ENCODE peak calls at places on chromosomes 16 and 17, in ten cellular contexts. One of them, this sample, is unnamed.

GRCh38 chr16:49663081-49664057 is 192.5 kb downstream of the ZNF423 start:
- DNase-seq in EL: no peak
- DNase-seq in left ventricle myocardium inferior: peak
- DNase-seq in chondrocyte: no peak
- DNase-seq in hepatic stellate cell: peak
- DNase-seq in activated T-helper 1 cell treated with anti-CD3 and anti-CD28 coated beads, Interleukin-12 subunit alpha, Interleukin-12 subunit beta, Interleukin-2, Interleukin-4 antibody, amounts not matched to agents 30 ng/mL and 10 ng/mL and 1 ng/mL, durations not matched to agents 14 hours and 24 hours and 36 hours: no peak
- DNase-seq in globus pallidus: no peak
- DNase-seq in T-helper 1 cell: no peak
- DNase-seq in activated CD4-positive, alpha-beta T cell treated with anti-CD3 and anti-CD28 coated beads for 24 hours: no peak
- DNase-seq in transverse colon: peak
- DNase-seq in this sample: no peak

GRCh38 chr16:74501484-74502479 is 80.5 kb upstream of the CLEC18B start:
- DNase-seq in transverse colon: no peak
- DNase-seq in activated T-helper 1 cell treated with anti-CD3 and anti-CD28 coated beads, Interleukin-12 subunit alpha, Interleukin-12 subunit beta, Interleukin-2, Interleukin-4 antibody, amounts not matched to agents 30 ng/mL and 10 ng/mL and 1 ng/mL, durations not matched to agents 14 hours and 24 hours and 36 hours: no peak
- DNase-seq in globus pallidus: peak
- DNase-seq in left ventricle myocardium inferior: no peak
- DNase-seq in hepatic stellate cell: no peak
- DNase-seq in chondrocyte: no peak
- DNase-seq in T-helper 1 cell: no peak
- DNase-seq in activated CD4-positive, alpha-beta T cell treated with anti-CD3 and anti-CD28 coated beads for 24 hours: no peak
- DNase-seq in EL: no peak
- DNase-seq in this sample: no peak

GRCh38 chr17:77286641-77287431 is 146.1 kb downstream of the SEC14L1 start:
- DNase-seq in globus pallidus: no peak
- DNase-seq in T-helper 1 cell: no peak
- DNase-seq in EL: peak
- DNase-seq in transverse colon: peak
- DNase-seq in chondrocyte: no peak
- DNase-seq in activated CD4-positive, alpha-beta T cell treated with anti-CD3 and anti-CD28 coated beads for 24 hours: no peak
- DNase-seq in left ventricle myocardium inferior: peak
- DNase-seq in hepatic stellate cell: peak
- DNase-seq in activated T-helper 1 cell treated with anti-CD3 and anti-CD28 coated beads, Interleukin-12 subunit alpha, Interleukin-12 subunit beta, Interleukin-2, Interleukin-4 antibody, amounts not matched to agents 30 ng/mL and 10 ng/mL and 1 ng/mL, durations not matched to agents 14 hours and 24 hours and 36 hours: no peak
- DNase-seq in this sample: no peak

GRCh38 chr17:49843774-49844350 is 4.0 kb downstream of the TAC4 start:
- DNase-seq in activated CD4-positive, alpha-beta T cell treated with anti-CD3 and anti-CD28 coated beads for 24 hours: peak
- DNase-seq in T-helper 1 cell: no peak
- DNase-seq in hepatic stellate cell: no peak
- DNase-seq in transverse colon: no peak
- DNase-seq in activated T-helper 1 cell treated with anti-CD3 and anti-CD28 coated beads, Interleukin-12 subunit alpha, Interleukin-12 subunit beta, Interleukin-2, Interleukin-4 antibody, amounts not matched to agents 30 ng/mL and 10 ng/mL and 1 ng/mL, durations not matched to agents 14 hours and 24 hours and 36 hours: no peak
- DNase-seq in globus pallidus: no peak
- DNase-seq in EL: no peak
- DNase-seq in chondrocyte: no peak
- DNase-seq in left ventricle myocardium inferior: no peak
- DNase-seq in this sample: no peak

GRCh38 chr17:17833664-17834357 is 3.0 kb downstream of the SREBF1 start:
- DNase-seq in left ventricle myocardium inferior: no peak
- DNase-seq in transverse colon: no peak
- DNase-seq in T-helper 1 cell: no peak
- DNase-seq in hepatic stellate cell: no peak
- DNase-seq in activated T-helper 1 cell treated with anti-CD3 and anti-CD28 coated beads, Interleukin-12 subunit alpha, Interleukin-12 subunit beta, Interleukin-2, Interleukin-4 antibody, amounts not matched to agents 30 ng/mL and 10 ng/mL and 1 ng/mL, durations not matched to agents 14 hours and 24 hours and 36 hours: no peak
- DNase-seq in EL: no peak
- DNase-seq in globus pallidus: no peak
- DNase-seq in chondrocyte: no peak
- DNase-seq in activated CD4-positive, alpha-beta T cell treated with anti-CD3 and anti-CD28 coated beads for 24 hours: no peak
- DNase-seq in this sample: no peak

GRCh38 chr17:37752482-37752881 is 7.6 kb upstream of the HNF1B start:
- DNase-seq in activated CD4-positive, alpha-beta T cell treated with anti-CD3 and anti-CD28 coated beads for 24 hours: no peak
- DNase-seq in EL: peak
- DNase-seq in chondrocyte: no peak
- DNase-seq in hepatic stellate cell: no peak
- DNase-seq in globus pallidus: no peak
- DNase-seq in T-helper 1 cell: no peak
- DNase-seq in left ventricle myocardium inferior: no peak
- DNase-seq in activated T-helper 1 cell treated with anti-CD3 and anti-CD28 coated beads, Interleukin-12 subunit alpha, Interleukin-12 subunit beta, Interleukin-2, Interleukin-4 antibody, amounts not matched to agents 30 ng/mL and 10 ng/mL and 1 ng/mL, durations not matched to agents 14 hours and 24 hours and 36 hours: no peak
- DNase-seq in transverse colon: no peak
- DNase-seq in this sample: no peak

GRCh38 chr16:53893731-53894435 is 189.9 kb downstream of the FTO start:
- DNase-seq in activated T-helper 1 cell treated with anti-CD3 and anti-CD28 coated beads, Interleukin-12 subunit alpha, Interleukin-12 subunit beta, Interleukin-2, Interleukin-4 antibody, amounts not matched to agents 30 ng/mL and 10 ng/mL and 1 ng/mL, durations not matched to agents 14 hours and 24 hours and 36 hours: no peak
- DNase-seq in EL: peak
- DNase-seq in transverse colon: peak
- DNase-seq in globus pallidus: no peak
- DNase-seq in left ventricle myocardium inferior: no peak
- DNase-seq in hepatic stellate cell: peak
- DNase-seq in activated CD4-positive, alpha-beta T cell treated with anti-CD3 and anti-CD28 coated beads for 24 hours: no peak
- DNase-seq in chondrocyte: no peak
- DNase-seq in T-helper 1 cell: no peak
- DNase-seq in this sample: no peak

GRCh38 chr16:61792194-61792904 is 243.9 kb downstream of the CDH8 start:
- DNase-seq in activated T-helper 1 cell treated with anti-CD3 and anti-CD28 coated beads, Interleukin-12 subunit alpha, Interleukin-12 subunit beta, Interleukin-2, Interleukin-4 antibody, amounts not matched to agents 30 ng/mL and 10 ng/mL and 1 ng/mL, durations not matched to agents 14 hours and 24 hours and 36 hours: no peak
- DNase-seq in left ventricle myocardium inferior: no peak
- DNase-seq in globus pallidus: no peak
- DNase-seq in activated CD4-positive, alpha-beta T cell treated with anti-CD3 and anti-CD28 coated beads for 24 hours: no peak
- DNase-seq in chondrocyte: no peak
- DNase-seq in transverse colon: no peak
- DNase-seq in T-helper 1 cell: no peak
- DNase-seq in EL: peak
- DNase-seq in hepatic stellate cell: peak
- DNase-seq in this sample: no peak

GRCh38 chr16:90010676-90011075 is 8.6 kb downstream of the DBNDD1 start:
- DNase-seq in globus pallidus: no peak
- DNase-seq in left ventricle myocardium inferior: no peak
- DNase-seq in chondrocyte: no peak
- DNase-seq in T-helper 1 cell: no peak
- DNase-seq in activated CD4-positive, alpha-beta T cell treated with anti-CD3 and anti-CD28 coated beads for 24 hours: no peak
- DNase-seq in EL: no peak
- DNase-seq in activated T-helper 1 cell treated with anti-CD3 and anti-CD28 coated beads, Interleukin-12 subunit alpha, Interleukin-12 subunit beta, Interleukin-2, Interleukin-4 antibody, amounts not matched to agents 30 ng/mL and 10 ng/mL and 1 ng/mL, durations not matched to agents 14 hours and 24 hours and 36 hours: no peak
- DNase-seq in transverse colon: no peak
- DNase-seq in hepatic stellate cell: no peak
- DNase-seq in this sample: no peak

GRCh38 chr17:63358111-63358839 is 87.8 kb downstream of the CYB561 start:
- DNase-seq in chondrocyte: no peak
- DNase-seq in EL: peak
- DNase-seq in left ventricle myocardium inferior: no peak
- DNase-seq in hepatic stellate cell: peak
- DNase-seq in activated CD4-positive, alpha-beta T cell treated with anti-CD3 and anti-CD28 coated beads for 24 hours: no peak
- DNase-seq in transverse colon: no peak
- DNase-seq in activated T-helper 1 cell treated with anti-CD3 and anti-CD28 coated beads, Interleukin-12 subunit alpha, Interleukin-12 subunit beta, Interleukin-2, Interleukin-4 antibody, amounts not matched to agents 30 ng/mL and 10 ng/mL and 1 ng/mL, durations not matched to agents 14 hours and 24 hours and 36 hours: no peak
- DNase-seq in T-helper 1 cell: no peak
- DNase-seq in globus pallidus: no peak
- DNase-seq in this sample: no peak

GRCh38 chr16:2766430-2767139 is 10.5 kb downstream of the ELOB start:
- DNase-seq in hepatic stellate cell: no peak
- DNase-seq in chondrocyte: no peak
- DNase-seq in EL: no peak
- DNase-seq in left ventricle myocardium inferior: no peak
- DNase-seq in T-helper 1 cell: no peak
- DNase-seq in activated CD4-positive, alpha-beta T cell treated with anti-CD3 and anti-CD28 coated beads for 24 hours: no peak
- DNase-seq in transverse colon: no peak
- DNase-seq in globus pallidus: no peak
- DNase-seq in activated T-helper 1 cell treated with anti-CD3 and anti-CD28 coated beads, Interleukin-12 subunit alpha, Interleukin-12 subunit beta, Interleukin-2, Interleukin-4 antibody, amounts not matched to agents 30 ng/mL and 10 ng/mL and 1 ng/mL, durations not matched to agents 14 hours and 24 hours and 36 hours: no peak
- DNase-seq in this sample: no peak

GRCh38 chr17:74750039-74750326 is 1.6 kb downstream of the NHERF1 start:
- DNase-seq in globus pallidus: no peak
- DNase-seq in hepatic stellate cell: no peak
- DNase-seq in EL: no peak
- DNase-seq in activated CD4-positive, alpha-beta T cell treated with anti-CD3 and anti-CD28 coated beads for 24 hours: no peak
- DNase-seq in transverse colon: no peak
- DNase-seq in T-helper 1 cell: no peak
- DNase-seq in chondrocyte: no peak
- DNase-seq in activated T-helper 1 cell treated with anti-CD3 and anti-CD28 coated beads, Interleukin-12 subunit alpha, Interleukin-12 subunit beta, Interleukin-2, Interleukin-4 antibody, amounts not matched to agents 30 ng/mL and 10 ng/mL and 1 ng/mL, durations not matched to agents 14 hours and 24 hours and 36 hours: no peak
- DNase-seq in left ventricle myocardium inferior: no peak
- DNase-seq in this sample: no peak

GRCh38 chr17:31494259-31495048 is 103.0 kb downstream of the RAB11FIP4 start:
- DNase-seq in transverse colon: peak
- DNase-seq in EL: no peak
- DNase-seq in T-helper 1 cell: no peak
- DNase-seq in chondrocyte: no peak
- DNase-seq in activated CD4-positive, alpha-beta T cell treated with anti-CD3 and anti-CD28 coated beads for 24 hours: no peak
- DNase-seq in hepatic stellate cell: no peak
- DNase-seq in activated T-helper 1 cell treated with anti-CD3 and anti-CD28 coated beads, Interleukin-12 subunit alpha, Interleukin-12 subunit beta, Interleukin-2, Interleukin-4 antibody, amounts not matched to agents 30 ng/mL and 10 ng/mL and 1 ng/mL, durations not matched to agents 14 hours and 24 hours and 36 hours: peak
- DNase-seq in left ventricle myocardium inferior: no peak
- DNase-seq in globus pallidus: no peak
- DNase-seq in this sample: peak

GRCh38 chr16:68234188-68235104 is 1.5 kb downstream of the ESRP2 start:
- DNase-seq in activated T-helper 1 cell treated with anti-CD3 and anti-CD28 coated beads, Interleukin-12 subunit alpha, Interleukin-12 subunit beta, Interleukin-2, Interleukin-4 antibody, amounts not matched to agents 30 ng/mL and 10 ng/mL and 1 ng/mL, durations not matched to agents 14 hours and 24 hours and 36 hours: no peak
- DNase-seq in EL: no peak
- DNase-seq in activated CD4-positive, alpha-beta T cell treated with anti-CD3 and anti-CD28 coated beads for 24 hours: no peak
- DNase-seq in chondrocyte: no peak
- DNase-seq in hepatic stellate cell: no peak
- DNase-seq in T-helper 1 cell: no peak
- DNase-seq in transverse colon: peak
- DNase-seq in left ventricle myocardium inferior: no peak
- DNase-seq in globus pallidus: no peak
- DNase-seq in this sample: no peak

GRCh38 chr17:57423541-57423940 is 167.2 kb downstream of the MSI2 start:
- DNase-seq in globus pallidus: no peak
- DNase-seq in activated T-helper 1 cell treated with anti-CD3 and anti-CD28 coated beads, Interleukin-12 subunit alpha, Interleukin-12 subunit beta, Interleukin-2, Interleukin-4 antibody, amounts not matched to agents 30 ng/mL and 10 ng/mL and 1 ng/mL, durations not matched to agents 14 hours and 24 hours and 36 hours: no peak
- DNase-seq in EL: no peak
- DNase-seq in activated CD4-positive, alpha-beta T cell treated with anti-CD3 and anti-CD28 coated beads for 24 hours: no peak
- DNase-seq in hepatic stellate cell: no peak
- DNase-seq in T-helper 1 cell: no peak
- DNase-seq in transverse colon: no peak
- DNase-seq in left ventricle myocardium inferior: no peak
- DNase-seq in chondrocyte: no peak
- DNase-seq in this sample: no peak

GRCh38 chr17:15744885-15745284 is 12.8 kb downstream of the TBC1D26 start:
- DNase-seq in T-helper 1 cell: no peak
- DNase-seq in globus pallidus: no peak
- DNase-seq in left ventricle myocardium inferior: no peak
- DNase-seq in chondrocyte: no peak
- DNase-seq in activated T-helper 1 cell treated with anti-CD3 and anti-CD28 coated beads, Interleukin-12 subunit alpha, Interleukin-12 subunit beta, Interleukin-2, Interleukin-4 antibody, amounts not matched to agents 30 ng/mL and 10 ng/mL and 1 ng/mL, durations not matched to agents 14 hours and 24 hours and 36 hours: no peak
- DNase-seq in EL: no peak
- DNase-seq in transverse colon: no peak
- DNase-seq in activated CD4-positive, alpha-beta T cell treated with anti-CD3 and anti-CD28 coated beads for 24 hours: no peak
- DNase-seq in hepatic stellate cell: no peak
- DNase-seq in this sample: no peak

GRCh38 chr16:77868478-77868877 is 80.1 kb downstream of the VAT1L start:
- DNase-seq in left ventricle myocardium inferior: no peak
- DNase-seq in hepatic stellate cell: no peak
- DNase-seq in T-helper 1 cell: no peak
- DNase-seq in globus pallidus: no peak
- DNase-seq in activated T-helper 1 cell treated with anti-CD3 and anti-CD28 coated beads, Interleukin-12 subunit alpha, Interleukin-12 subunit beta, Interleukin-2, Interleukin-4 antibody, amounts not matched to agents 30 ng/mL and 10 ng/mL and 1 ng/mL, durations not matched to agents 14 hours and 24 hours and 36 hours: no peak
- DNase-seq in transverse colon: no peak
- DNase-seq in activated CD4-positive, alpha-beta T cell treated with anti-CD3 and anti-CD28 coated beads for 24 hours: no peak
- DNase-seq in EL: no peak
- DNase-seq in chondrocyte: no peak
- DNase-seq in this sample: no peak

GRCh38 chr16:81447383-81448101 is 2.9 kb downstream of the CMIP start:
- DNase-seq in activated CD4-positive, alpha-beta T cell treated with anti-CD3 and anti-CD28 coated beads for 24 hours: no peak
- DNase-seq in chondrocyte: no peak
- DNase-seq in T-helper 1 cell: no peak
- DNase-seq in left ventricle myocardium inferior: no peak
- DNase-seq in EL: no peak
- DNase-seq in globus pallidus: no peak
- DNase-seq in transverse colon: peak
- DNase-seq in activated T-helper 1 cell treated with anti-CD3 and anti-CD28 coated beads, Interleukin-12 subunit alpha, Interleukin-12 subunit beta, Interleukin-2, Interleukin-4 antibody, amounts not matched to agents 30 ng/mL and 10 ng/mL and 1 ng/mL, durations not matched to agents 14 hours and 24 hours and 36 hours: no peak
- DNase-seq in hepatic stellate cell: no peak
- DNase-seq in this sample: no peak

GRCh38 chr16:81106826-81107503 is 10.8 kb upstream of the GCSH start:
- DNase-seq in T-helper 1 cell: no peak
- DNase-seq in left ventricle myocardium inferior: no peak
- DNase-seq in chondrocyte: no peak
- DNase-seq in hepatic stellate cell: no peak
- DNase-seq in EL: no peak
- DNase-seq in globus pallidus: peak
- DNase-seq in transverse colon: no peak
- DNase-seq in activated T-helper 1 cell treated with anti-CD3 and anti-CD28 coated beads, Interleukin-12 subunit alpha, Interleukin-12 subunit beta, Interleukin-2, Interleukin-4 antibody, amounts not matched to agents 30 ng/mL and 10 ng/mL and 1 ng/mL, durations not matched to agents 14 hours and 24 hours and 36 hours: no peak
- DNase-seq in activated CD4-positive, alpha-beta T cell treated with anti-CD3 and anti-CD28 coated beads for 24 hours: no peak
- DNase-seq in this sample: no peak

GRCh38 chr17:1414001-1414574 is 14.1 kb upstream of the YWHAE start:
- DNase-seq in activated CD4-positive, alpha-beta T cell treated with anti-CD3 and anti-CD28 coated beads for 24 hours: no peak
- DNase-seq in T-helper 1 cell: no peak
- DNase-seq in globus pallidus: no peak
- DNase-seq in activated T-helper 1 cell treated with anti-CD3 and anti-CD28 coated beads, Interleukin-12 subunit alpha, Interleukin-12 subunit beta, Interleukin-2, Interleukin-4 antibody, amounts not matched to agents 30 ng/mL and 10 ng/mL and 1 ng/mL, durations not matched to agents 14 hours and 24 hours and 36 hours: no peak
- DNase-seq in left ventricle myocardium inferior: no peak
- DNase-seq in transverse colon: no peak
- DNase-seq in chondrocyte: peak
- DNase-seq in hepatic stellate cell: no peak
- DNase-seq in EL: no peak
- DNase-seq in this sample: no peak

GRCh38 chr17:58956997-58957724 is 149.5 kb downstream of the TRIM37 start:
- DNase-seq in hepatic stellate cell: peak
- DNase-seq in globus pallidus: no peak
- DNase-seq in chondrocyte: no peak
- DNase-seq in transverse colon: no peak
- DNase-seq in EL: peak
- DNase-seq in activated CD4-positive, alpha-beta T cell treated with anti-CD3 and anti-CD28 coated beads for 24 hours: no peak
- DNase-seq in T-helper 1 cell: no peak
- DNase-seq in activated T-helper 1 cell treated with anti-CD3 and anti-CD28 coated beads, Interleukin-12 subunit alpha, Interleukin-12 subunit beta, Interleukin-2, Interleukin-4 antibody, amounts not matched to agents 30 ng/mL and 10 ng/mL and 1 ng/mL, durations not matched to agents 14 hours and 24 hours and 36 hours: no peak
- DNase-seq in left ventricle myocardium inferior: no peak
- DNase-seq in this sample: no peak

GRCh38 chr16:87956169-87956770 is 5.0 kb downstream of the BANP start:
- DNase-seq in chondrocyte: no peak
- DNase-seq in globus pallidus: no peak
- DNase-seq in hepatic stellate cell: no peak
- DNase-seq in EL: peak
- DNase-seq in activated CD4-positive, alpha-beta T cell treated with anti-CD3 and anti-CD28 coated beads for 24 hours: peak
- DNase-seq in activated T-helper 1 cell treated with anti-CD3 and anti-CD28 coated beads, Interleukin-12 subunit alpha, Interleukin-12 subunit beta, Interleukin-2, Interleukin-4 antibody, amounts not matched to agents 30 ng/mL and 10 ng/mL and 1 ng/mL, durations not matched to agents 14 hours and 24 hours and 36 hours: peak
- DNase-seq in transverse colon: peak
- DNase-seq in T-helper 1 cell: peak
- DNase-seq in left ventricle myocardium inferior: peak
- DNase-seq in this sample: peak

GRCh38 chr16:73095885-73096341 is 48.0 kb upstream of the ZFHX3 start:
- DNase-seq in EL: no peak
- DNase-seq in activated T-helper 1 cell treated with anti-CD3 and anti-CD28 coated beads, Interleukin-12 subunit alpha, Interleukin-12 subunit beta, Interleukin-2, Interleukin-4 antibody, amounts not matched to agents 30 ng/mL and 10 ng/mL and 1 ng/mL, durations not matched to agents 14 hours and 24 hours and 36 hours: no peak
- DNase-seq in left ventricle myocardium inferior: no peak
- DNase-seq in chondrocyte: no peak
- DNase-seq in T-helper 1 cell: no peak
- DNase-seq in activated CD4-positive, alpha-beta T cell treated with anti-CD3 and anti-CD28 coated beads for 24 hours: no peak
- DNase-seq in hepatic stellate cell: peak
- DNase-seq in transverse colon: no peak
- DNase-seq in globus pallidus: no peak
- DNase-seq in this sample: no peak

GRCh38 chr17:50507871-50508572 is at the start of gene MYCBPAP:
- DNase-seq in left ventricle myocardium inferior: peak
- DNase-seq in EL: peak
- DNase-seq in activated CD4-positive, alpha-beta T cell treated with anti-CD3 and anti-CD28 coated beads for 24 hours: peak
- DNase-seq in T-helper 1 cell: peak
- DNase-seq in activated T-helper 1 cell treated with anti-CD3 and anti-CD28 coated beads, Interleukin-12 subunit alpha, Interleukin-12 subunit beta, Interleukin-2, Interleukin-4 antibody, amounts not matched to agents 30 ng/mL and 10 ng/mL and 1 ng/mL, durations not matched to agents 14 hours and 24 hours and 36 hours: peak
- DNase-seq in transverse colon: peak
- DNase-seq in globus pallidus: peak
- DNase-seq in hepatic stellate cell: peak
- DNase-seq in chondrocyte: peak
- DNase-seq in this sample: peak

This sample was measured in naive thymus-derived CD8-positive, alpha-beta T cell.